ENCODE peak calls at places on chromosomes 13 and 19, in five cellular contexts. R is nephron progenitor cell, Z is heart left ventricle, O is heart right ventricle, Y is pancreas. N is an unnamed sample.

GRCh38 chr13:80945328-80945727 is 604.4 kb upstream of the SPRY2 start:
- DNase-seq in R (peak; percentile 28), Z (no peak), O (peak; percentile 8), Y (no peak), N (peak; percentile 9)

GRCh38 chr19:49631279-49631588 is 8.7 kb downstream of the RRAS start:
- DNase-seq in R (no peak), Z (no peak), O (no peak), Y (no peak), N (no peak)

GRCh38 chr13:53124568-53125094 is 96.0 kb downstream of the OLFM4 start:
- DNase-seq in R (no peak), Z (no peak), O (no peak), Y (no peak), N (no peak)

GRCh38 chr19:34241513-34242337 is 12.6 kb upstream of the GARRE1 start:
- DNase-seq in R (peak; percentile 46), Z (no peak), O (no peak), Y (peak; percentile 74), N (peak; percentile 92)

GRCh38 chr13:100610399-100611347 is 22.1 kb upstream of the GGACT start:
- DNase-seq in R (no peak), Z (no peak), O (no peak), Y (no peak), N (no peak)

GRCh38 chr13:24220086-24220703 is 59.7 kb downstream of the SPATA13 start:
- DNase-seq in R (peak; percentile 55), Z (no peak), O (peak; percentile 70), Y (no peak), N (peak; percentile 57)

GRCh38 chr13:28147489-28147888 is 9.1 kb downstream of the PAN3 start:
- DNase-seq in R (no peak), Z (no peak), O (no peak), Y (no peak), N (no peak)

GRCh38 chr13:80840313-80840976 is 499.5 kb upstream of the SPRY2 start:
- DNase-seq in R (no peak), Z (no peak), O (no peak), Y (no peak), N (no peak)

GRCh38 chr13:65653548-65654078 is 1576.5 kb downstream of the PCDH9 start:
- DNase-seq in R (no peak), Z (no peak), O (no peak), Y (no peak), N (no peak)

GRCh38 chr13:56299650-56300049 is 841.1 kb upstream of the PRR20A start:
- DNase-seq in R (no peak), Z (no peak), O (no peak), Y (no peak), N (no peak)

GRCh38 chr19:47510516-47511127 is 4.2 kb downstream of the NAPA start:
- DNase-seq in R (no peak), Z (peak; percentile 28), O (no peak), Y (no peak), N (no peak)

GRCh38 chr19:14554382-14554812 is 17.5 kb downstream of the NDUFB7 start:
- DNase-seq in R (no peak), Z (no peak), O (no peak), Y (no peak), N (no peak)

GRCh38 chr13:110216403-110217041 is 90.4 kb downstream of the COL4A1 start:
- DNase-seq in R (no peak), Z (no peak), O (peak; percentile 52), Y (no peak), N (no peak)

GRCh38 chr19:34145741-34146202 is 26.5 kb upstream of the LSM14A start:
- DNase-seq in R (peak; percentile 65), Z (no peak), O (peak; percentile 46), Y (no peak), N (peak; percentile 56)

GRCh38 chr19:28815257-28815656 is 397.7 kb downstream of the UQCRFS1 start:
- DNase-seq in R (no peak), Z (no peak), O (no peak), Y (no peak), N (no peak)

GRCh38 chr13:28744091-28744536 is 25.3 kb upstream of the SLC46A3 start:
- DNase-seq in R (no peak), Z (no peak), O (peak; percentile 11), Y (no peak), N (no peak)

GRCh38 chr19:45952691-45953505 is 20.8 kb downstream of the NOVA2 start:
- DNase-seq in R (peak; percentile 92), Z (no peak), O (peak; percentile 42), Y (peak; percentile 63), N (peak; percentile 59)

GRCh38 chr19:41930926-41931592 is 2.8 kb upstream of the ERFL start:
- DNase-seq in R (no peak), Z (no peak), O (no peak), Y (no peak), N (no peak)
- TF ChIP-seq CTCF in R (peak; percentile 31), Z (no peak), O (no peak), Y (no peak), N (no peak)

GRCh38 chr13:36839981-36840380 is 21.0 kb downstream of the RFXAP start:
- DNase-seq in R (no peak), Z (no peak), O (no peak), Y (no peak), N (peak; percentile 7)

GRCh38 chr13:36837354-36838092 is 18.5 kb downstream of the RFXAP start:
- DNase-seq in R (no peak), Z (no peak), O (peak; percentile 13), Y (no peak), N (no peak)

GRCh38 chr13:36841411-36841810 is 22.4 kb downstream of the RFXAP start:
- DNase-seq in R (no peak), Z (no peak), O (no peak), Y (no peak), N (peak; percentile 1)

GRCh38 chr13:36839281-36839680 is 20.3 kb downstream of the RFXAP start:
- DNase-seq in R (no peak), Z (no peak), O (no peak), Y (no peak), N (no peak)

GRCh38 chr13:36840718-36841250 is 21.8 kb downstream of the RFXAP start:
- DNase-seq in R (no peak), Z (no peak), O (no peak), Y (no peak), N (no peak)
- TF ChIP-seq CTCF in R (no peak), Z (no peak), O (no peak), Y (no peak), N (no peak)

GRCh38 chr13:26075498-26075897 is 23.7 kb upstream of the SHISA2 start:
- DNase-seq in R (no peak), Z (no peak), O (no peak), Y (no peak), N (no peak)
- TF ChIP-seq CTCF in R (no peak), Z (no peak), O (no peak), Y (no peak), N (no peak)

DNA sequence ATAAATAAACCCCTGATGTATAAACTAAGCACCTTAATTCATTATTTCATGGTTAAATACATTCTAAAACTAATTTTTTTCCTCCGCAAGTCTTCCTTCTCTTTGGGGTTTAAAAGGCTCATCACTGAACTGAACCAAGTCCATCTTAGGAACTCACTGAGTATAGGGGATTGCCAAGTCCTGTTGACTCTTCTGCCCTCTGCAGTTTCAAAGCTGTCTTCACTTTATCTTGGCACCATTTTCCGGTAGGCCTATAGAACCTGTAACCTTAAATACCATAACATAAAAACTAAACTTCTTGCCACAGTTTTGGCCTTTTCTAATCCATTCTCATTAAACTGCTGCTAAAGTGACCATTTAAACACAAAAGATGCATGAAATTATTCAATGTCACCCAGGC is 66.5 kb upstream of the USPL1 start:
- DNase-seq in R (no peak), Z (no peak), O (no peak), Y (no peak), N (no peak)
- TF ChIP-seq CTCF in R (no peak), Z (peak; percentile 15), O (peak; percentile 44), Y (peak; percentile 17), N (no peak)

GRCh38 chr13:91247768-91248167 is 99.7 kb upstream of the MIR17HG start:
- DNase-seq in R (no peak), Z (no peak), O (no peak), Y (no peak), N (no peak)
- TF ChIP-seq CTCF in R (peak; percentile 54), Z (no peak), O (no peak), Y (no peak), N (no peak)

GRCh38 chr13:83340170-83340569 is 542.1 kb downstream of the SLITRK1 start:
- DNase-seq in R (no peak), Z (no peak), O (no peak), Y (no peak), N (no peak)
- TF ChIP-seq CTCF in R (no peak), Z (no peak), O (no peak), Y (no peak), N (no peak)

GRCh38 chr19:42268142-42268703 is 829 bp upstream of the CIC start:
- DNase-seq in R (peak; percentile 96), Z (peak; percentile 97), O (peak; percentile 100), Y (peak; percentile 97), N (peak; percentile 100)
- TF ChIP-seq CTCF in R (no peak), Z (no peak), O (peak; percentile 10), Y (no peak), N (no peak)